ENCODE peak calls at places on chromosomes 3 and 15, in ten cellular contexts. One of them, this sample, is unnamed.

GRCh38 chr3:24583004-24583403 is 88.4 kb upstream of the THRB start:
- DNase-seq in IMR-90: no peak
- DNase-seq in heart right ventricle: no peak
- DNase-seq in caudate nucleus: no peak
- DNase-seq in stimulated activated naive CD8-positive, alpha-beta T cell treated with anti-CD3 and anti-CD28 coated beads, Interleukin-15, amount 100 ng/mL, for 72 hours: no peak
- DNase-seq in HCEC 1CT: peak
- DNase-seq in amniotic stem cell: no peak
- DNase-seq in activated T-helper 1 cell treated with Interleukin-2 at 50 U/mL for 16 hours: no peak
- DNase-seq in nucleus accumbens: no peak
- DNase-seq in immature natural killer cell: no peak
- DNase-seq in this sample: no peak

GRCh38 chr3:116579843-116580242 is 129.7 kb upstream of the TUSC7 start:
- DNase-seq in amniotic stem cell: no peak
- DNase-seq in stimulated activated naive CD8-positive, alpha-beta T cell treated with anti-CD3 and anti-CD28 coated beads, Interleukin-15, amount 100 ng/mL, for 72 hours: no peak
- DNase-seq in IMR-90: peak
- DNase-seq in HCEC 1CT: no peak
- DNase-seq in caudate nucleus: no peak
- DNase-seq in activated T-helper 1 cell treated with Interleukin-2 at 50 U/mL for 16 hours: no peak
- DNase-seq in heart right ventricle: no peak
- DNase-seq in immature natural killer cell: no peak
- DNase-seq in nucleus accumbens: no peak
- DNase-seq in this sample: no peak

GRCh38 chr3:171132873-171133272 is 106.4 kb upstream of the SLC2A2 start:
- DNase-seq in IMR-90: peak
- DNase-seq in activated T-helper 1 cell treated with Interleukin-2 at 50 U/mL for 16 hours: no peak
- DNase-seq in nucleus accumbens: no peak
- DNase-seq in immature natural killer cell: no peak
- DNase-seq in stimulated activated naive CD8-positive, alpha-beta T cell treated with anti-CD3 and anti-CD28 coated beads, Interleukin-15, amount 100 ng/mL, for 72 hours: no peak
- DNase-seq in heart right ventricle: no peak
- DNase-seq in HCEC 1CT: peak
- DNase-seq in amniotic stem cell: peak
- DNase-seq in caudate nucleus: no peak
- DNase-seq in this sample: no peak

GRCh38 chr3:185308126-185308754 is 54.4 kb upstream of the EHHADH start:
- DNase-seq in nucleus accumbens: no peak
- DNase-seq in stimulated activated naive CD8-positive, alpha-beta T cell treated with anti-CD3 and anti-CD28 coated beads, Interleukin-15, amount 100 ng/mL, for 72 hours: peak
- DNase-seq in caudate nucleus: no peak
- DNase-seq in amniotic stem cell: peak
- DNase-seq in HCEC 1CT: peak
- DNase-seq in immature natural killer cell: peak
- DNase-seq in IMR-90: peak
- DNase-seq in activated T-helper 1 cell treated with Interleukin-2 at 50 U/mL for 16 hours: no peak
- DNase-seq in heart right ventricle: no peak
- DNase-seq in this sample: no peak

GRCh38 chr3:29642393-29643033 is 361.6 kb downstream of the RBMS3 start:
- DNase-seq in HCEC 1CT: peak
- DNase-seq in stimulated activated naive CD8-positive, alpha-beta T cell treated with anti-CD3 and anti-CD28 coated beads, Interleukin-15, amount 100 ng/mL, for 72 hours: no peak
- DNase-seq in immature natural killer cell: no peak
- DNase-seq in heart right ventricle: no peak
- DNase-seq in nucleus accumbens: no peak
- DNase-seq in IMR-90: peak
- DNase-seq in activated T-helper 1 cell treated with Interleukin-2 at 50 U/mL for 16 hours: no peak
- DNase-seq in caudate nucleus: no peak
- DNase-seq in amniotic stem cell: peak
- DNase-seq in this sample: no peak

GRCh38 chr15:91689377-91689776 is 164.1 kb upstream of the SLCO3A1 start:
- DNase-seq in nucleus accumbens: no peak
- DNase-seq in immature natural killer cell: no peak
- DNase-seq in activated T-helper 1 cell treated with Interleukin-2 at 50 U/mL for 16 hours: no peak
- DNase-seq in HCEC 1CT: no peak
- DNase-seq in stimulated activated naive CD8-positive, alpha-beta T cell treated with anti-CD3 and anti-CD28 coated beads, Interleukin-15, amount 100 ng/mL, for 72 hours: no peak
- DNase-seq in amniotic stem cell: no peak
- DNase-seq in caudate nucleus: no peak
- DNase-seq in heart right ventricle: no peak
- DNase-seq in IMR-90: no peak
- DNase-seq in this sample: no peak

GRCh38 chr3:194497799-194498575 is 11.2 kb upstream of the ATP13A3 start:
- DNase-seq in stimulated activated naive CD8-positive, alpha-beta T cell treated with anti-CD3 and anti-CD28 coated beads, Interleukin-15, amount 100 ng/mL, for 72 hours: no peak
- DNase-seq in HCEC 1CT: peak
- DNase-seq in heart right ventricle: no peak
- DNase-seq in nucleus accumbens: no peak
- DNase-seq in activated T-helper 1 cell treated with Interleukin-2 at 50 U/mL for 16 hours: no peak
- DNase-seq in IMR-90: no peak
- DNase-seq in immature natural killer cell: peak
- DNase-seq in amniotic stem cell: no peak
- DNase-seq in caudate nucleus: no peak
- DNase-seq in this sample: peak

GRCh38 chr3:81816473-81817260 is 55.2 kb upstream of the GBE1 start:
- DNase-seq in caudate nucleus: no peak
- DNase-seq in stimulated activated naive CD8-positive, alpha-beta T cell treated with anti-CD3 and anti-CD28 coated beads, Interleukin-15, amount 100 ng/mL, for 72 hours: peak
- DNase-seq in immature natural killer cell: no peak
- DNase-seq in amniotic stem cell: no peak
- DNase-seq in IMR-90: peak
- DNase-seq in HCEC 1CT: no peak
- DNase-seq in nucleus accumbens: no peak
- DNase-seq in heart right ventricle: no peak
- DNase-seq in activated T-helper 1 cell treated with Interleukin-2 at 50 U/mL for 16 hours: no peak
- DNase-seq in this sample: no peak

This sample was measured in hypothalamus.